ENCODE peak calls at places on chromosome 17, in seven cellular contexts. One of them, this sample, is unnamed.

GRCh38 chr17:77473615-77474226 is 333.0 kb downstream of the SEC14L1 start:
- DNase-seq in SK-N-SH: no peak
- DNase-seq in PC-3: peak; percentile 50
- DNase-seq in stomach: no peak
- DNase-seq in A549: no peak
- DNase-seq in heart right ventricle: no peak
- DNase-seq in fibroblast of lung: no peak
- DNase-seq in this sample: no peak

GRCh38 chr17:68161644-68162428 is 86.0 kb upstream of the AMZ2 start:
- DNase-seq in heart right ventricle: peak; percentile 20
- DNase-seq in A549: no peak
- DNase-seq in stomach: no peak
- DNase-seq in fibroblast of lung: no peak
- DNase-seq in PC-3: peak; percentile 66
- DNase-seq in SK-N-SH: no peak
- DNase-seq in this sample: no peak

GRCh38 chr17:80732268-80732667 is 187.6 kb downstream of the RPTOR start:
- DNase-seq in SK-N-SH: no peak
- DNase-seq in A549: no peak
- DNase-seq in heart right ventricle: no peak
- DNase-seq in PC-3: no peak
- DNase-seq in fibroblast of lung: peak; percentile 62
- DNase-seq in stomach: no peak
- DNase-seq in this sample: no peak

GRCh38 chr17:60128171-60128859 is 21.5 kb upstream of the CA4 start:
- DNase-seq in SK-N-SH: peak; percentile 14
- DNase-seq in stomach: no peak
- DNase-seq in A549: no peak
- DNase-seq in heart right ventricle: no peak
- DNase-seq in PC-3: no peak
- DNase-seq in fibroblast of lung: no peak
- DNase-seq in this sample: no peak

GRCh38 chr17:915416-916201 is 64.0 kb downstream of the NXN start:
- DNase-seq in PC-3: no peak
- DNase-seq in fibroblast of lung: no peak
- DNase-seq in A549: no peak
- DNase-seq in stomach: no peak
- DNase-seq in SK-N-SH: no peak
- DNase-seq in heart right ventricle: peak; percentile 30
- DNase-seq in this sample: no peak

GRCh38 chr17:57032343-57032742 is 52.7 kb upstream of the AKAP1 start:
- DNase-seq in A549: no peak
- DNase-seq in SK-N-SH: no peak
- DNase-seq in fibroblast of lung: peak; percentile 29
- DNase-seq in heart right ventricle: peak; percentile 26
- DNase-seq in PC-3: no peak
- DNase-seq in stomach: peak; percentile 70
- DNase-seq in this sample: no peak

GRCh38 chr17:20073056-20073979 is 64.2 kb downstream of the SPECC1 start:
- DNase-seq in A549: no peak
- DNase-seq in heart right ventricle: peak; percentile 64
- DNase-seq in PC-3: no peak
- DNase-seq in SK-N-SH: no peak
- DNase-seq in fibroblast of lung: peak; percentile 40
- DNase-seq in stomach: peak; percentile 34
- DNase-seq in this sample: peak; percentile 35

GRCh38 chr17:78325076-78325712 is 34.7 kb downstream of the SOCS3 start:
- DNase-seq in A549: no peak
- DNase-seq in stomach: no peak
- DNase-seq in fibroblast of lung: peak; percentile 55
- DNase-seq in SK-N-SH: no peak
- DNase-seq in PC-3: no peak
- DNase-seq in heart right ventricle: peak; percentile 72
- DNase-seq in this sample: no peak

GRCh38 chr17:68908045-68908444 is 47.1 kb downstream of the ABCA8 start:
- DNase-seq in fibroblast of lung: no peak
- DNase-seq in SK-N-SH: no peak
- DNase-seq in stomach: no peak
- DNase-seq in PC-3: no peak
- DNase-seq in heart right ventricle: no peak
- DNase-seq in A549: no peak
- DNase-seq in this sample: no peak

GRCh38 chr17:19448341-19449268 is 37.6 kb downstream of the RNF112 start:
- DNase-seq in stomach: no peak
- DNase-seq in SK-N-SH: peak; percentile 29
- DNase-seq in heart right ventricle: no peak
- DNase-seq in fibroblast of lung: peak; percentile 99
- DNase-seq in A549: no peak
- DNase-seq in PC-3: peak; percentile 79
- DNase-seq in this sample: no peak

GRCh38 chr17:43632231-43632630 is 29.5 kb downstream of the MEOX1 start:
- DNase-seq in fibroblast of lung: no peak
- DNase-seq in heart right ventricle: no peak
- DNase-seq in A549: no peak
- DNase-seq in SK-N-SH: no peak
- DNase-seq in stomach: no peak
- DNase-seq in PC-3: no peak
- DNase-seq in this sample: no peak

GRCh38 chr17:6997171-6997570 is 1.3 kb downstream of the ALOX12 start:
- DNase-seq in stomach: no peak
- DNase-seq in fibroblast of lung: no peak
- DNase-seq in PC-3: no peak
- DNase-seq in SK-N-SH: no peak
- DNase-seq in A549: no peak
- DNase-seq in heart right ventricle: no peak
- DNase-seq in this sample: no peak

GRCh38 chr17:15782809-15783208 is 50.7 kb downstream of the TBC1D26 start:
- DNase-seq in A549: no peak
- DNase-seq in fibroblast of lung: peak; percentile 55
- DNase-seq in SK-N-SH: no peak
- DNase-seq in heart right ventricle: peak; percentile 77
- DNase-seq in PC-3: no peak
- DNase-seq in stomach: peak; percentile 45
- DNase-seq in this sample: peak; percentile 75

GRCh38 chr17:56478836-56479447 is 114.6 kb upstream of the NOG start:
- DNase-seq in A549: peak; percentile 25
- DNase-seq in fibroblast of lung: peak; percentile 27
- DNase-seq in SK-N-SH: peak; percentile 21
- DNase-seq in stomach: no peak
- DNase-seq in heart right ventricle: no peak
- DNase-seq in PC-3: peak; percentile 66
- DNase-seq in this sample: no peak

GRCh38 chr17:50076221-50076590 is 18.9 kb upstream of the PDK2 start:
- DNase-seq in A549: no peak
- DNase-seq in SK-N-SH: no peak
- DNase-seq in stomach: no peak
- DNase-seq in heart right ventricle: no peak
- DNase-seq in fibroblast of lung: no peak
- DNase-seq in PC-3: no peak
- DNase-seq in this sample: no peak

GRCh38 chr17:79993390-79994221 is 42.1 kb downstream of the TBC1D16 start:
- DNase-seq in stomach: peak; percentile 80
- DNase-seq in heart right ventricle: peak; percentile 81
- DNase-seq in SK-N-SH: no peak
- DNase-seq in A549: peak; percentile 96
- DNase-seq in PC-3: no peak
- DNase-seq in fibroblast of lung: peak; percentile 98
- DNase-seq in this sample: peak; percentile 86

GRCh38 chr17:50212121-50212843 is 10.9 kb upstream of the COL1A1 start:
- DNase-seq in stomach: no peak
- DNase-seq in fibroblast of lung: peak; percentile 85
- DNase-seq in SK-N-SH: peak; percentile 25
- DNase-seq in PC-3: no peak
- DNase-seq in heart right ventricle: no peak
- DNase-seq in A549: no peak
- DNase-seq in this sample: peak; percentile 25

GRCh38 chr17:68053237-68054030 is 17.9 kb downstream of the KPNA2 start:
- DNase-seq in stomach: no peak
- DNase-seq in heart right ventricle: no peak
- DNase-seq in A549: no peak
- DNase-seq in PC-3: no peak
- DNase-seq in SK-N-SH: no peak
- DNase-seq in fibroblast of lung: peak; percentile 91
- DNase-seq in this sample: peak; percentile 18

GRCh38 chr17:52024296-52024870 is 134.1 kb downstream of the CA10 start:
- DNase-seq in fibroblast of lung: no peak
- DNase-seq in stomach: no peak
- DNase-seq in SK-N-SH: peak; percentile 6
- DNase-seq in A549: no peak
- DNase-seq in PC-3: no peak
- DNase-seq in heart right ventricle: no peak
- DNase-seq in this sample: no peak

GRCh38 chr17:28258347-28258887 is 60.6 kb upstream of the TMEM97 start:
- DNase-seq in fibroblast of lung: no peak
- DNase-seq in A549: no peak
- DNase-seq in SK-N-SH: no peak
- DNase-seq in stomach: peak; percentile 78
- DNase-seq in PC-3: no peak
- DNase-seq in heart right ventricle: no peak
- DNase-seq in this sample: no peak

GRCh38 chr17:36972905-36973304 is 24.2 kb downstream of the AATF start:
- DNase-seq in heart right ventricle: no peak
- DNase-seq in SK-N-SH: no peak
- DNase-seq in A549: no peak
- DNase-seq in fibroblast of lung: no peak
- DNase-seq in stomach: no peak
- DNase-seq in PC-3: no peak
- DNase-seq in this sample: no peak

GRCh38 chr17:45312477-45313418 is 4.1 kb downstream of the MAP3K14 start:
- DNase-seq in heart right ventricle: no peak
- DNase-seq in fibroblast of lung: no peak
- DNase-seq in SK-N-SH: no peak
- DNase-seq in A549: no peak
- DNase-seq in stomach: no peak
- DNase-seq in PC-3: peak; percentile 54
- DNase-seq in this sample: no peak
- H3K4me1 ChIP-seq in heart right ventricle: peaks cover 87% of the 10 kb centered on the region
- H3K4me1 ChIP-seq in fibroblast of lung: peaks cover 41% of the 10 kb centered on the region
- H3K4me1 ChIP-seq in SK-N-SH: peaks cover 38% of the 10 kb centered on the region
- H3K4me1 ChIP-seq in A549: peaks cover 71% of the 10 kb centered on the region
- H3K4me1 ChIP-seq in stomach: peaks cover 88% of the 10 kb centered on the region
- H3K4me1 ChIP-seq in PC-3: peaks cover 69% of the 10 kb centered on the region
- H3K4me1 ChIP-seq in this sample: peaks cover 79% of the 10 kb centered on the region

GRCh38 chr17:17806611-17807010 is 30.2 kb downstream of the SREBF1 start:
- DNase-seq in heart right ventricle: no peak
- DNase-seq in A549: no peak
- DNase-seq in stomach: no peak
- DNase-seq in fibroblast of lung: no peak
- DNase-seq in SK-N-SH: no peak
- DNase-seq in PC-3: no peak
- DNase-seq in this sample: no peak

GRCh38 chr17:17810374-17811248 is 26.2 kb downstream of the SREBF1 start:
- DNase-seq in heart right ventricle: peak; percentile 45
- DNase-seq in A549: no peak
- DNase-seq in PC-3: no peak
- DNase-seq in fibroblast of lung: peak; percentile 52
- DNase-seq in stomach: no peak
- DNase-seq in SK-N-SH: no peak
- DNase-seq in this sample: no peak

GRCh38 chr17:17809527-17810373 is 27.0 kb downstream of the SREBF1 start:
- DNase-seq in stomach: no peak
- DNase-seq in fibroblast of lung: peak; percentile 68
- DNase-seq in heart right ventricle: peak; percentile 61
- DNase-seq in SK-N-SH: peak; percentile 77
- DNase-seq in PC-3: no peak
- DNase-seq in A549: no peak
- DNase-seq in this sample: no peak

GRCh38 chr17:17807440-17807839 is 29.3 kb downstream of the SREBF1 start:
- DNase-seq in PC-3: no peak
- DNase-seq in A549: no peak
- DNase-seq in stomach: no peak
- DNase-seq in SK-N-SH: no peak
- DNase-seq in fibroblast of lung: no peak
- DNase-seq in heart right ventricle: no peak
- DNase-seq in this sample: no peak

DNA sequence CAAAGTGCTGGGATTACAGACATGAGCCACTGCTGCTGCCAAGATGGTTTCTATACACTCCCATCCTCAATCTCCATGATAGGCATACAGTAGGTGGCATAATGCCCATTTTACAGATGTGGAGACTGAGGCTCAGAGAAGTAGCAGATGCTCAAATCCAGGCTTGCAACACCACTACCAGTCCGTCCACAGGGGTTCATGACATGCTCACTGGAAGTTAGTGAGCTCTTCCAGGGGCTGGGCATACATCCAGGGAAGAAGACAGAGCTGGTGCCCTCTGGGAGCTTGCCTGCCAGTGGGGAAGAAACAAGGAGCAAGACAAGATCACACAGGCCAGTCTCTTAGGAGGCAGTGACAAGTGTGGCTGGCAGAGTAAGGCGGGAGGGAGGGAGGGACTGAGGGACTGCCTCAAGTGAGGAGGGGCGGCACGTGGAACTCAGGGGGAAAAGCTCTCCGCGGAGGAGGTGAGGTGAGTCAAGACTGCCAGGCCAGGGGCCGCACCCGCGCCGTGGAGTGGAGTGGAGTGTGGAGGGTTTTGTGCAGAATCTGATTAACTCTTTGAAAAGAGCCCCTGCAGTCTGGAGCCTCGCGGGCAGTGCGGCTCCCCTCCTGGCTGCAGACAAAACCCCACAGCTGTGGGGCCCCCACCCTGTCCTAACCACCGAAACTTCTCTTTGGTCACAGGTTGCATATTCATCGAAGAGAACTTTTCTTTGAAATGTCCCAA is 27.9 kb downstream of the SREBF1 start:
- DNase-seq in SK-N-SH: no peak
- DNase-seq in A549: no peak
- DNase-seq in stomach: no peak
- DNase-seq in fibroblast of lung: peak; percentile 58
- DNase-seq in PC-3: no peak
- DNase-seq in heart right ventricle: no peak
- DNase-seq in this sample: no peak
- TF ChIP-seq CTCF in SK-N-SH: no peak
- TF ChIP-seq CTCF in A549: no peak
- TF ChIP-seq CTCF in stomach: no peak
- TF ChIP-seq CTCF in fibroblast of lung: no peak
- TF ChIP-seq CTCF in PC-3: no peak
- TF ChIP-seq CTCF in heart right ventricle: no peak
- TF ChIP-seq CTCF in this sample: no peak

DNA sequence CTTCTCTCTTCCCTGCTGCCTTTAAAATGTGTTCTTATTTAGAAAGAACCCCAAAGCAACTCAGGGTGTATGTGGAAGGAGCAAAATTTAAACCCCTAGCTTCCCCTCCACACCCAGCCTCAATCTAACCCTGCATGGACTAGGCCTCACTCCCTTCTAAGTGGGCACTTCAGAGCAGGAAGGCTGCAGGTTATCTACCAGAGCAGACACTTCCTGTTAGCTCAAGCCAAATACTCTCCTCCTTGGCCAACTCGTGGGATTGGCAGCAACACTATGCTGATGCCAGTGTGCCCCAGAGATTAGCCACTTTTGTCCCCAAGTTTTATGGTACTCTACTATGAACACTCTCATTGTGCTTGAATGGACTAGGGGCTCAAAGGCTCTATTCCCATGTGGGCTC is 35.6 kb downstream of the CCDC42 start:
- DNase-seq in PC-3: no peak
- DNase-seq in heart right ventricle: no peak
- DNase-seq in stomach: no peak
- DNase-seq in SK-N-SH: no peak
- DNase-seq in fibroblast of lung: no peak
- DNase-seq in A549: no peak
- DNase-seq in this sample: no peak
- H3K9me3 ChIP-seq in PC-3: no peaks in the 10 kb centered on the region
- H3K9me3 ChIP-seq in heart right ventricle: no peaks in the 10 kb centered on the region
- H3K9me3 ChIP-seq in stomach: no peaks in the 10 kb centered on the region
- H3K9me3 ChIP-seq in SK-N-SH: no peaks in the 10 kb centered on the region
- H3K9me3 ChIP-seq in fibroblast of lung: no peaks in the 10 kb centered on the region
- H3K9me3 ChIP-seq in A549: no peaks in the 10 kb centered on the region
- H3K9me3 ChIP-seq in this sample: no peaks in the 10 kb centered on the region

GRCh38 chr17:47993031-47993546 is 22.2 kb downstream of the CDK5RAP3 start:
- DNase-seq in stomach: no peak
- DNase-seq in SK-N-SH: no peak
- DNase-seq in PC-3: no peak
- DNase-seq in heart right ventricle: no peak
- DNase-seq in A549: no peak
- DNase-seq in fibroblast of lung: no peak
- DNase-seq in this sample: no peak
- H3K4me1 ChIP-seq in stomach: peaks cover under 1% of the 10 kb centered on the region
- H3K4me1 ChIP-seq in SK-N-SH: no peaks in the 10 kb centered on the region
- H3K4me1 ChIP-seq in PC-3: no peaks in the 10 kb centered on the region
- H3K4me1 ChIP-seq in heart right ventricle: peaks cover 9% of the 10 kb centered on the region
- H3K4me1 ChIP-seq in A549: no peaks in the 10 kb centered on the region
- H3K4me1 ChIP-seq in fibroblast of lung: peaks cover 2% of the 10 kb centered on the region
- H3K4me1 ChIP-seq in this sample: no peaks in the 10 kb centered on the region

This sample was measured in mucosa of descending colon.